ENCODE peak calls at places on chromosomes 7 and 10, in five cellular contexts. B is CMK, E is GM12891, V is NCI-H82, Z is posterior cingulate gyrus. R is an unnamed sample.

GRCh38 chr10:49518982-49519578 is 19.8 kb downstream of the ERCC6 start:
- DNase-seq in Z (no peak), B (peak; percentile 29), V (peak; percentile 74), E (no peak), R (no peak)

GRCh38 chr7:82430518-82431465 is 12.8 kb downstream of the CACNA2D1 start:
- DNase-seq in V (no peak), B (no peak), E (no peak), Z (no peak), R (no peak)

GRCh38 chr7:78448915-78449314 is 650.3 kb downstream of the PHTF2 start:
- DNase-seq in E (no peak), B (no peak), Z (no peak), V (no peak), R (no peak)

GRCh38 chr10:65194131-65194530 is 1672.9 kb downstream of the REEP3 start:
- DNase-seq in E (no peak), Z (peak; percentile 56), B (no peak), V (no peak), R (no peak)

GRCh38 chr10:78756604-78757442 is 311.9 kb upstream of the ZMIZ1 start:
- DNase-seq in V (no peak), Z (peak; percentile 63), E (no peak), B (no peak), R (peak; percentile 91)

GRCh38 chr7:29141981-29142380 is 4.4 kb downstream of the CPVL start:
- DNase-seq in V (no peak), Z (no peak), B (no peak), E (no peak), R (no peak)

GRCh38 chr7:94003446-94004023 is 620 bp downstream of the BET1 start:
- DNase-seq in Z (no peak), E (no peak), V (peak; percentile 54), B (no peak), R (no peak)

GRCh38 chr10:111473361-111473760 is 396.5 kb downstream of the ADRA2A start:
- DNase-seq in V (no peak), Z (no peak), E (no peak), B (no peak), R (no peak)

GRCh38 chr10:11469575-11470391 is 141.7 kb downstream of the USP6NL start:
- DNase-seq in Z (no peak), E (no peak), B (no peak), V (no peak), R (no peak)

GRCh38 chr7:101093907-101094306 is 8.6 kb downstream of the TRIM56 start:
- DNase-seq in V (no peak), E (no peak), B (no peak), Z (no peak), R (no peak)

GRCh38 chr7:93132216-93132615 is 14.4 kb upstream of the SAMD9 start:
- DNase-seq in Z (no peak), V (no peak), E (no peak), B (no peak), R (no peak)

GRCh38 chr7:109964780-109965179 is 1126.1 kb upstream of the LRRN3 start:
- DNase-seq in B (no peak), Z (no peak), E (no peak), V (no peak), R (no peak)

GRCh38 chr7:70706204-70706603 is 425.7 kb upstream of the GALNT17 start:
- DNase-seq in Z (no peak), E (no peak), B (no peak), V (no peak), R (no peak)

GRCh38 chr10:119693262-119693957 is 32.4 kb upstream of the INPP5F start:
- DNase-seq in B (no peak), Z (peak; percentile 23), V (no peak), E (no peak), R (no peak)

GRCh38 chr7:50663396-50664102 is 98.3 kb upstream of the DDC start:
- DNase-seq in B (no peak), Z (no peak), E (no peak), V (peak; percentile 23), R (no peak)

GRCh38 chr7:108093903-108094302 is 36.3 kb downstream of the LAMB4 start:
- DNase-seq in Z (no peak), V (no peak), B (no peak), E (no peak), R (no peak)

GRCh38 chr7:151167197-151167911 is at the start of gene GBX1:
- DNase-seq in Z (no peak), B (no peak), E (no peak), V (peak; percentile 38), R (peak; percentile 83)

GRCh38 chr7:16747095-16747494 is 6.5 kb upstream of the TSPAN13 start:
- DNase-seq in E (no peak), Z (no peak), B (no peak), V (peak; percentile 89), R (no peak)

GRCh38 chr7:65812281-65812680 is 60.6 kb upstream of the VKORC1L1 start:
- DNase-seq in E (no peak), B (no peak), V (no peak), Z (no peak), R (no peak)

GRCh38 chr10:118953999-118954398 is 75.5 kb upstream of the NANOS1 start:
- DNase-seq in E (no peak), B (no peak), Z (peak; percentile 21), V (no peak), R (no peak)

GRCh38 chr7:114957434-114957833 is 35.5 kb downstream of the MDFIC start:
- DNase-seq in E (no peak), V (no peak), B (no peak), Z (no peak), R (no peak)

GRCh38 chr7:46532571-46532970 is 611.5 kb upstream of the IGFBP3 start:
- DNase-seq in Z (no peak), V (no peak), B (no peak), E (no peak), R (no peak)

GRCh38 chr7:101308245-101309085 is 13.1 kb downstream of the IFT22 start:
- DNase-seq in B (no peak), V (peak; percentile 80), Z (peak; percentile 14), E (no peak), R (peak; percentile 90)

GRCh38 chr10:44811072-44811471 is 100.1 kb upstream of the TMEM72 start:
- DNase-seq in Z (no peak), B (no peak), V (no peak), E (no peak), R (no peak)

GRCh38 chr7:70317356-70317755 is 719.1 kb downstream of the AUTS2 start:
- DNase-seq in V (peak; percentile 22), Z (no peak), B (no peak), E (no peak), R (peak; percentile 50)

GRCh38 chr7:17144313-17144712 is 154.1 kb upstream of the AHR start:
- DNase-seq in E (no peak), V (no peak), Z (no peak), B (no peak), R (no peak)

GRCh38 chr10:108104697-108105096 is 940.2 kb upstream of the SORCS1 start:
- DNase-seq in Z (no peak), B (no peak), E (no peak), V (peak; percentile 19), R (no peak)

GRCh38 chr10:49559476-49559875 is 20.6 kb upstream of the ERCC6 start:
- DNase-seq in Z (no peak), B (no peak), E (no peak), V (no peak), R (no peak)

GRCh38 chr10:109877546-109877945 is 45.8 kb downstream of the XPNPEP1 start:
- DNase-seq in B (no peak), Z (no peak), V (no peak), E (no peak), R (no peak)

GRCh38 chr7:149832332-149833041 is 5.7 kb upstream of the ZNF862 start:
- DNase-seq in Z (no peak), E (no peak), B (no peak), V (no peak), R (peak; percentile 25)

GRCh38 chr7:36005876-36006275 is 147.2 kb upstream of the EEPD1 start:
- DNase-seq in E (no peak), V (no peak), B (no peak), Z (no peak), R (no peak)